ENCODE peak calls at places on chromosomes 5 and 9, in four cellular contexts. J is OCI-LY7, D is A549, C is neural crest cell. S is an unnamed sample.

GRCh38 chr9:105713260-105713938 is 19.1 kb downstream of the TMEM38B start:
- DNase-seq in C (no peak), D (no peak), J (no peak), S (no peak)

GRCh38 chr5:115579747-115580173 is 22.5 kb downstream of the TICAM2 start:
- DNase-seq in C (no peak), D (no peak), J (no peak), S (no peak)

GRCh38 chr5:136613243-136613642 is 247.9 kb upstream of the TRPC7 start:
- DNase-seq in C (no peak), J (no peak), D (no peak), S (no peak)

GRCh38 chr5:74392698-74393431 is 247.7 kb downstream of the ENC1 start:
- DNase-seq in C (no peak), D (no peak), J (peak), S (no peak)

GRCh38 chr9:30630459-30630858 is 1754.0 kb upstream of the ACO1 start:
- DNase-seq in D (no peak), C (no peak), J (no peak), S (no peak)

GRCh38 chr9:107989099-107989498 is 499.5 kb upstream of the KLF4 start:
- DNase-seq in D (no peak), C (no peak), J (no peak), S (no peak)

GRCh38 chr5:87156631-87157030 is 111.1 kb upstream of the RASA1 start:
- DNase-seq in C (no peak), J (no peak), D (no peak), S (no peak)

GRCh38 chr9:108859459-108860114 is 2.5 kb upstream of the ACTL7A start:
- DNase-seq in D (no peak), J (no peak), C (no peak), S (no peak)

GRCh38 chr9:8616419-8616818 is 816.8 kb upstream of the DMAC1 start:
- DNase-seq in J (no peak), D (no peak), C (no peak), S (no peak)

GRCh38 chr5:127995556-127995955 is 88.0 kb upstream of the SLC12A2 start:
- DNase-seq in D (no peak), J (no peak), C (no peak), S (no peak)

GRCh38 chr5:108259306-108259705 is 122.6 kb downstream of the FBXL17 start:
- DNase-seq in C (no peak), D (no peak), J (no peak), S (no peak)

GRCh38 chr5:45847877-45848276 is 151.7 kb upstream of the HCN1 start:
- DNase-seq in J (no peak), D (no peak), C (no peak), S (peak)

GRCh38 chr5:36237756-36238155 is 4.0 kb downstream of the NADK2 start:
- DNase-seq in J (peak), D (no peak), C (no peak), S (no peak)

GRCh38 chr5:163401271-163401670 is 36.1 kb upstream of the CCNG1 start:
- DNase-seq in J (no peak), C (no peak), D (no peak), S (no peak)

GRCh38 chr9:12846035-12846434 is 71.2 kb downstream of the LURAP1L start:
- DNase-seq in D (no peak), J (no peak), C (no peak), S (no peak)

GRCh38 chr5:158979749-158980521 is 119.8 kb downstream of the EBF1 start:
- DNase-seq in C (peak), D (peak), J (no peak), S (peak)

GRCh38 chr5:116486588-116486987 is 88.0 kb downstream of the SEMA6A start:
- DNase-seq in D (no peak), C (no peak), J (no peak), S (no peak)

GRCh38 chr5:116130471-116130870 is 45.6 kb downstream of the COMMD10 start:
- DNase-seq in D (no peak), J (no peak), C (no peak), S (no peak)

GRCh38 chr5:59368951-59369350 is 524.6 kb downstream of the PDE4D start:
- DNase-seq in C (no peak), D (no peak), J (no peak), S (no peak)

GRCh38 chr5:88188458-88189132 is 80.0 kb downstream of the TMEM161B start:
- DNase-seq in C (no peak), J (peak), D (no peak), S (no peak)

GRCh38 chr9:84711936-84712335 is 42.4 kb downstream of the NTRK2 start:
- DNase-seq in D (no peak), C (no peak), J (no peak), S (no peak)

GRCh38 chr5:41927604-41928003 is 2.5 kb downstream of the FBXO4 start:
- DNase-seq in C (no peak), D (no peak), J (no peak), S (no peak)

GRCh38 chr9:1870915-1871314 is 144.2 kb upstream of the SMARCA2 start:
- DNase-seq in D (no peak), J (no peak), C (no peak), S (no peak)

GRCh38 chr5:176578391-176578808 is 29.3 kb downstream of the CDHR2 start:
- DNase-seq in D (peak), J (peak), C (peak), S (peak)

GRCh38 chr9:126420643-126421564 is 94.3 kb downstream of the MVB12B start:
- DNase-seq in C (no peak), J (no peak), D (peak), S (no peak)

GRCh38 chr5:80216096-80216495 is 39.8 kb downstream of the SERINC5 start:
- DNase-seq in C (no peak), J (no peak), D (no peak), S (no peak)

GRCh38 chr5:57032151-57032551 is 80.2 kb upstream of the MIER3 start:
- DNase-seq in J (peak), D (peak), C (no peak), S (no peak)

GRCh38 chr9:120477534-120478001 is 102.4 kb downstream of the CDK5RAP2 start:
- DNase-seq in C (peak), J (peak), D (peak), S (peak)

GRCh38 chr5:80934751-80935150 is 25.4 kb upstream of the RASGRF2 start:
- DNase-seq in J (no peak), D (no peak), C (no peak), S (no peak)

GRCh38 chr9:34380034-34380510 is 3.4 kb upstream of the MYORG start:
- DNase-seq in C (no peak), D (no peak), J (peak), S (peak)

GRCh38 chr9:90029996-90030395 is 425.2 kb downstream of the GADD45G start:
- DNase-seq in C (no peak), D (no peak), J (no peak), S (no peak)

GRCh38 chr9:120394058-120394669 is 185.8 kb downstream of the CDK5RAP2 start:
- DNase-seq in C (no peak), J (no peak), D (no peak), S (no peak)

GRCh38 chr5:65758546-65759144 is 36.6 kb downstream of the NLN start:
- DNase-seq in C (no peak), D (no peak), J (no peak), S (no peak)

GRCh38 chr9:78131969-78132687 is 100.5 kb upstream of the GNAQ start:
- DNase-seq in C (no peak), D (no peak), J (no peak), S (no peak)

GRCh38 chr9:78130853-78131252 is 99.2 kb upstream of the GNAQ start:
- DNase-seq in D (no peak), J (no peak), C (no peak), S (no peak)

GRCh38 chr9:78127271-78128225 is 95.9 kb upstream of the GNAQ start:
- DNase-seq in C (peak), J (no peak), D (no peak), S (no peak)

GRCh38 chr9:78132688-78133033 is 101.0 kb upstream of the GNAQ start:
- DNase-seq in D (no peak), C (no peak), J (peak), S (no peak)

DNA sequence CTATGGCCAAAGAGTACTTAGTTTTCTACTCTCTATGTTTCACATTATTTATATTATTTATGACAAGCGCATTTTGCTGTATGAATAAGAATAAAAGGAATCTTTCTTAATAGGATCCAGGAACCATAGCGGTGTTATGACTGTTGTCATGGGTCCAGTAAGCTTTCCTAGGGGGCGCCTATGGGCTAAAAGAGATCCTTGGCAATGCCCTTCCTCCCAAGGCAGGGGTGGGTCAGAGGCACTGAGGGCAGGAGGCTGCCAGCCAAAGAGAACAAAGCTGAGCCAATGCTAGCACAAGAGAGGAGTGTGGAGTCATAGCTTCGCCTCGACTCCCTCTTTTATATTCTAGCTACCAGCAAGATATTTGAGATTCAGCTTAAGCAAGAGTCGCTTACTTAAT is 98.4 kb upstream of the GNAQ start:
- DNase-seq in D (peak), J (peak), C (peak), S (no peak)
- TF ChIP-seq CTCF in D (peak), J (peak), C (peak), S (no peak)

GRCh38 chr5:146475190-146475801 is 28.2 kb downstream of the TCERG1 start:
- DNase-seq in J (peak), C (no peak), D (no peak), S (peak)
- TF ChIP-seq CTCF in J (peak), C (peak), D (no peak), S (peak)

GRCh38 chr9:99221623-99222415 is at the start of the genes ALG2 and SEC61B:
- DNase-seq in D (peak), J (peak), C (peak), S (peak)
- TF ChIP-seq CTCF in D (no peak), J (no peak), C (peak), S (no peak)

GRCh38 chr9:88710449-88710848 is 175.5 kb downstream of the NXNL2 start:
- DNase-seq in C (no peak), J (no peak), D (no peak), S (no peak)
- TF ChIP-seq CTCF in C (no peak), J (no peak), D (no peak), S (no peak)

GRCh38 chr5:33588654-33589372 is 148.0 kb downstream of the TARS1 start:
- DNase-seq in D (peak), J (peak), C (peak), S (peak)
- TF ChIP-seq CTCF in D (peak), J (peak), C (peak), S (peak)

S was measured in endothelial cell.